ENCODE peak calls at places on chromosomes 16 and 17, in six cellular contexts. B, K, D, W, M and Y are unnamed samples. For H3K4me1, the result is how much of the 10 kb centered on the place peaks cover.

GRCh38 chr17:81509687-81510523 is 2.7 kb downstream of the ACTG1 start:
- DNase-seq in B (no peak), K (no peak), D (no peak), W (no peak), M (no peak), Y (no peak)

GRCh38 chr17:21089145-21089544 is 37.6 kb upstream of the DHRS7B start:
- DNase-seq in B (no peak), K (peak), D (no peak), W (peak), M (no peak), Y (peak)

GRCh38 chr16:85912271-85912974 is 13.5 kb downstream of the IRF8 start:
- DNase-seq in B (peak), K (peak), D (no peak), W (no peak), M (peak), Y (no peak)

GRCh38 chr17:58913971-58914769 is 158.5 kb downstream of the PPM1E start:
- DNase-seq in B (peak), K (peak), D (no peak), W (no peak), M (no peak), Y (no peak)

GRCh38 chr17:56681561-56682266 is 88.2 kb downstream of the NOG start:
- DNase-seq in B (peak), K (no peak), D (no peak), W (peak), M (no peak), Y (peak)

GRCh38 chr16:48537909-48538745 is 71.9 kb downstream of the N4BP1 start:
- DNase-seq in B (no peak), K (no peak), D (peak), W (no peak), M (peak), Y (no peak)

GRCh38 chr17:9162275-9162985 is 141.1 kb downstream of the NTN1 start:
- DNase-seq in B (no peak), K (peak), D (no peak), W (no peak), M (peak), Y (no peak)

GRCh38 chr17:63550816-63551639 is 751 bp downstream of the DCAF7 start:
- DNase-seq in B (peak), K (peak), D (peak), W (peak), M (no peak), Y (peak)

GRCh38 chr17:5587431-5588032 is 3.2 kb upstream of the NLRP1 start:
- DNase-seq in B (peak), K (peak), D (no peak), W (peak), M (no peak), Y (peak)

GRCh38 chr16:9845661-9846361 is 336.4 kb downstream of the GRIN2A start:
- DNase-seq in B (no peak), K (no peak), D (no peak), W (peak), M (no peak), Y (peak)

GRCh38 chr17:32341141-32341856 is 674 bp downstream of the C17orf75 start:
- DNase-seq in B (no peak), K (no peak), D (no peak), W (peak), M (no peak), Y (peak)
- TF ChIP-seq CTCF in B (no peak), K (no peak), D (no peak), W (peak), M (no peak), Y (peak)

DNA sequence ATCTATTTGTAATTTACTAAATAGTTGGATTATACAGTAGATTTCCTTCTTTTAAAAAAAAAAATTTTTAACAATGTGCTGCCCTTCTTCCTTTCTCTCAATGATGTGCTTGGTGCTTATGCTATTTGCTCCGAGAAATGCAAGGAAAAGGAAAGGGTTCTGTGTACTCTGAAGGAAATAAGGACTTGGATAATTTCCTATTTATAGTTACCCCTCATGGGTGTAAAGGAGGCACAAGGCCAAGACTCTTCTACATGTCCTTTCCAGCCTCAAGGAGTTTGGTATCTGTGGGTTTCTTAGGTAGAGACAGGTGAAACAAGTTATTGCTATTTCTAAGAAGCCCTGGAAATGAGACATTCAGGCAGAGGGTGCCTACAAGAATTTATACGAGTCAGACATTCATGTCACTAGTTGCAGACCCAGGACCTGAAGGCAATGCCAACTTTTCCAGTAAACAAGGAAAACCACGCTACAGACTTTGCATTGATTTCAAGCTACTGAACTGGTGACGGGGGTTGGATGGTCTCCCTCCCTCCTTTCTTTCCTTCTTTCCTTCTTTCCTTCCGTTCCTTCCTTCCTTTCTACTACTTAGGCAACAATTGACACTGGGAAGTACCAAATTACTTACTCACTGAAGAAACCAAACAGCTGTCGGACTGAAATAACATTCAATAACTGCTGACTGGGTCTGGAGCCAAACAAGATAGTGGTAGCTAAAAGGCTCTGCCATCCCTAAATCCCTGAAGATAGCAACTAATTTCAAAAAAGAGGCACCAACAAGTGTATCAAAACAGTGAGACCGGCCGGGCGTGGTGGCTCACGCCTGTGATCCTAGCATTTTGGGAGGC is 33.8 kb upstream of the GHDC start:
- DNase-seq in B (peak), K (no peak), D (no peak), W (no peak), M (no peak), Y (peak)
- H3K27ac ChIP-seq in B (no peak), K (no peak), D (peak), W (no peak), M (no peak), Y (no peak)

GRCh38 chr17:74761931-74762330 is 13.5 kb downstream of the NHERF1 start:
- DNase-seq in B (no peak), K (no peak), D (no peak), W (no peak), M (no peak), Y (no peak)
- H3K4me1 ChIP-seq in B (under half), K (under half), D (under half), W (under half), M (under half), Y (under half)

GRCh38 chr17:36848008-36848902 is 89.0 kb upstream of the LHX1 start:
- DNase-seq in B (no peak), K (no peak), D (no peak), W (no peak), M (no peak), Y (no peak)

GRCh38 chr17:36851230-36851629 is 86.0 kb upstream of the LHX1 start:
- DNase-seq in B (peak), K (no peak), D (no peak), W (peak), M (no peak), Y (peak)

GRCh38 chr17:36847293-36847645 is 90.0 kb upstream of the LHX1 start:
- DNase-seq in B (no peak), K (no peak), D (no peak), W (no peak), M (no peak), Y (no peak)

GRCh38 chr17:36850794-36851193 is 86.5 kb upstream of the LHX1 start:
- DNase-seq in B (peak), K (peak), D (no peak), W (peak), M (no peak), Y (peak)

DNA sequence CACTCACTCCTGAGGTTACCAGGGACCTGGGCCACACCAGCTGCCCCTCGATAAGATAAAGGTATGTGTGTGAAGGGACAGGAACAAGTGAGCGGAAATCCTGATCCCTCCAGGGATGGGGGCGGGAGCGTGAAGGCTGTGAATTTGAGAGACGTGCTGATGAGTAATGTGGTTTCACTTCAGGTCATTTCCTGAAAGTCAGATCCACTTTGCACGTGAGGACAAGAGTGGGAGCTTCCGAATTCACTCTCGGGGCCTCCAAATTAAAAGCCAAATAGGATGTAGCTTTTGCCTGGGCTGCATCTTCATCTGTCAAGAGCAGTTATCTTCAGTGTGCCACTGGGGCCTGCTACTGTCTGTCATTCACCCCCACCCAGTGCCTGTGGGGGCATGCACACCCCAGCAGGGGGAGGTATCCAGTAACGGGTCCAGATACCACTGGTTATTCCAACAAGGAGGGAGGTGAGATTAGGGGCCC is 87.4 kb upstream of the LHX1 start:
- DNase-seq in B (peak), K (peak), D (no peak), W (peak), M (no peak), Y (peak)
- TF ChIP-seq CTCF in B (no peak), K (no peak), D (no peak), W (no peak), M (no peak), Y (peak)